ENCODE peak calls at places on chromosomes 13 and 19, in six cellular contexts. N, S, D, H, W and F are unnamed samples.

GRCh38 chr19:28285917-28286316 is 927.0 kb downstream of the UQCRFS1 start:
- DNase-seq in W (no peak), H (no peak), N (no peak), S (no peak), D (no peak), F (no peak)

GRCh38 chr19:33221641-33222040 is 4.0 kb downstream of the SLC7A10 start:
- DNase-seq in N (no peak), D (no peak), H (no peak), W (no peak), S (no peak), F (no peak)

GRCh38 chr19:2332341-2333026 is 4.0 kb downstream of the SPPL2B start:
- DNase-seq in N (no peak), S (no peak), D (no peak), W (no peak), H (no peak), F (peak; percentile 49)

GRCh38 chr13:114225610-114226009 is 9.1 kb upstream of the CDC16 start:
- DNase-seq in D (no peak), N (no peak), S (no peak), W (no peak), H (no peak), F (no peak)

GRCh38 chr19:14632286-14632685 is 42.4 kb downstream of the ADGRE3 start:
- DNase-seq in S (peak; percentile 23), N (no peak), H (peak; percentile 75), W (peak; percentile 42), D (peak; percentile 13), F (no peak)

GRCh38 chr13:40664100-40665060 is 2.1 kb downstream of the FOXO1 start:
- DNase-seq in D (no peak), H (peak; percentile 82), N (peak; percentile 65), W (peak; percentile 62), S (no peak), F (no peak)

GRCh38 chr13:94494021-94494420 is 14.5 kb upstream of the DCT start:
- DNase-seq in W (no peak), H (no peak), D (no peak), N (no peak), S (no peak), F (peak; percentile 39)

GRCh38 chr13:98466634-98467236 is 110.2 kb downstream of the STK24 start:
- DNase-seq in N (no peak), S (no peak), H (peak; percentile 94), D (no peak), W (peak; percentile 55), F (no peak)

GRCh38 chr19:16754207-16754806 is 34.7 kb downstream of the NWD1 start:
- DNase-seq in H (no peak), S (no peak), D (no peak), W (no peak), N (no peak), F (no peak)

GRCh38 chr13:90233933-90234672 is 1113.4 kb upstream of the MIR17HG start:
- DNase-seq in S (no peak), H (no peak), N (no peak), D (no peak), W (peak; percentile 3), F (no peak)

GRCh38 chr19:13761423-13761822 is 2.9 kb upstream of the MRI1 start:
- DNase-seq in D (no peak), N (no peak), W (no peak), H (no peak), S (no peak), F (no peak)

GRCh38 chr19:1057185-1057857 is 9.6 kb upstream of the ARHGAP45 start:
- DNase-seq in W (peak; percentile 40), N (no peak), H (peak; percentile 69), S (no peak), D (no peak), F (no peak)

GRCh38 chr13:97004096-97004876 is 10.0 kb upstream of the OXGR1 start:
- DNase-seq in D (no peak), N (no peak), S (no peak), H (no peak), W (peak; percentile 55), F (no peak)

GRCh38 chr19:14150041-14150769 is 13.8 kb upstream of the ASF1B start:
- DNase-seq in S (no peak), W (no peak), H (no peak), D (no peak), N (no peak), F (no peak)

GRCh38 chr13:36919206-36919832 is 719 bp downstream of the SMAD9 start:
- DNase-seq in D (no peak), N (peak; percentile 18), W (peak; percentile 47), S (peak; percentile 25), H (peak; percentile 79), F (peak; percentile 52)

GRCh38 chr19:38543807-38544568 is 73.8 kb downstream of the MAP4K1 start:
- DNase-seq in H (peak; percentile 75), D (peak; percentile 90), S (peak; percentile 62), W (peak; percentile 95), N (peak; percentile 41), F (no peak)

GRCh38 chr19:29748996-29749395 is 33.9 kb upstream of the C19orf12 start:
- DNase-seq in H (no peak), D (no peak), S (no peak), W (no peak), N (no peak), F (no peak)

GRCh38 chr19:16862826-16863405 is 25.9 kb upstream of the F2RL3 start:
- DNase-seq in W (no peak), N (no peak), D (no peak), S (no peak), H (no peak), F (no peak)

GRCh38 chr19:5838437-5839311 is 828 bp downstream of the FUT6 start:
- DNase-seq in N (no peak), S (no peak), H (no peak), W (no peak), D (no peak), F (no peak)

GRCh38 chr19:16889429-16889882 is 657 bp downstream of the F2RL3 start:
- DNase-seq in S (peak; percentile 32), D (no peak), W (no peak), N (no peak), H (no peak), F (no peak)

GRCh38 chr19:17075035-17075859 is at the start of the genes HAUS8 and MYO9B:
- DNase-seq in S (peak; percentile 99), D (peak; percentile 84), H (peak; percentile 100), N (peak; percentile 100), W (peak; percentile 99), F (peak; percentile 96)

GRCh38 chr13:75258159-75258782 is 223.7 kb downstream of the TBC1D4 start:
- DNase-seq in W (peak; percentile 54), D (peak; percentile 19), H (no peak), N (no peak), S (peak; percentile 41), F (no peak)

GRCh38 chr19:7177926-7178325 is 108.4 kb downstream of the ZNF557 start:
- DNase-seq in S (no peak), W (peak; percentile 71), H (no peak), D (peak; percentile 6), N (no peak), F (no peak)

GRCh38 chr13:39035799-39036198 is 2.1 kb downstream of the PROSER1 start:
- DNase-seq in D (no peak), S (no peak), W (no peak), H (no peak), N (no peak), F (no peak)

GRCh38 chr19:12666305-12667048 is at the start of the genes MAN2B1 and WDR83:
- DNase-seq in W (peak; percentile 75), H (peak; percentile 95), D (no peak), S (peak; percentile 79), N (peak; percentile 75), F (peak; percentile 75)

GRCh38 chr13:109746364-109746763 is 40.0 kb downstream of the IRS2 start:
- DNase-seq in N (no peak), H (peak; percentile 17), W (no peak), S (no peak), D (no peak), F (no peak)

GRCh38 chr19:7751157-7751783 is 3.9 kb upstream of the CD209 start:
- DNase-seq in N (no peak), H (no peak), W (no peak), D (no peak), S (no peak), F (no peak)

GRCh38 chr19:36059180-36059910 is 4.6 kb downstream of the WDR62 start:
- DNase-seq in N (no peak), D (no peak), W (no peak), H (no peak), S (no peak), F (no peak)

GRCh38 chr19:46381746-46382345 is 31.5 kb downstream of the CCDC8 start:
- DNase-seq in H (no peak), S (peak; percentile 55), N (no peak), D (no peak), W (no peak), F (no peak)